ENCODE peak calls at places on chromosomes 3 and 15, in nine cellular contexts. U, L, H, P, Q, Y, O, D and I are unnamed samples.
A peak's percentile ranks its signal among the peaks of the same experiment; 100 is the strongest.

GRCh38 chr3:27451845-27452244 is 32.3 kb downstream of the SLC4A7 start:
- DNase-seq in U (no peak), L (no peak), H (no peak), P (no peak), Q (no peak), Y (peak; percentile 69), O (no peak), D (no peak), I (no peak)

GRCh38 chr3:9903238-9903624 is 583 bp downstream of the IL17RE start:
- DNase-seq in U (no peak), L (peak; percentile 37), H (no peak), P (no peak), Q (no peak), Y (peak; percentile 14), O (no peak), D (no peak), I (no peak)

GRCh38 chr15:52124270-52124878 is 11.8 kb upstream of the BCL2L10 start:
- DNase-seq in U (peak; percentile 60), L (peak; percentile 30), H (no peak), P (no peak), Q (no peak), Y (peak; percentile 63), O (no peak), D (no peak), I (no peak)

GRCh38 chr15:40320931-40321371 is 2.5 kb upstream of the INAFM2 start:
- DNase-seq in U (peak; percentile 74), L (peak; percentile 92), H (peak; percentile 57), P (no peak), Q (peak; percentile 79), Y (peak; percentile 74), O (peak; percentile 78), D (peak; percentile 57), I (peak; percentile 62)

GRCh38 chr3:116445291-116445841 is at the start of gene LSAMP:
- DNase-seq in U (peak; percentile 16), L (peak; percentile 52), H (no peak), P (no peak), Q (peak; percentile 82), Y (peak; percentile 7), O (peak; percentile 76), D (peak; percentile 66), I (no peak)

GRCh38 chr3:123559040-123559861 is 25.6 kb downstream of the HACD2 start:
- DNase-seq in U (peak; percentile 75), L (peak; percentile 84), H (peak; percentile 40), P (peak; percentile 26), Q (peak; percentile 58), Y (peak; percentile 67), O (peak; percentile 54), D (peak; percentile 41), I (peak; percentile 33)

GRCh38 chr15:29090617-29091466 is 178.8 kb downstream of the NSMCE3 start:
- DNase-seq in U (peak; percentile 37), L (peak; percentile 48), H (peak; percentile 12), P (no peak), Q (peak; percentile 51), Y (peak; percentile 16), O (peak; percentile 79), D (no peak), I (peak; percentile 26)

GRCh38 chr3:52721002-52721741 is 15.3 kb downstream of the SPCS1 start:
- DNase-seq in U (peak; percentile 18), L (no peak), H (no peak), P (no peak), Q (no peak), Y (peak; percentile 82), O (no peak), D (no peak), I (peak; percentile 29)

GRCh38 chr15:61205427-61205826 is 23.7 kb downstream of the RORA start:
- DNase-seq in U (no peak), L (no peak), H (no peak), P (no peak), Q (peak; percentile 59), Y (no peak), O (no peak), D (no peak), I (no peak)

GRCh38 chr3:81674690-81675089 is 86.8 kb downstream of the GBE1 start:
- DNase-seq in U (no peak), L (no peak), H (no peak), P (no peak), Q (no peak), Y (no peak), O (no peak), D (no peak), I (no peak)

GRCh38 chr15:68633181-68634121 is 54.7 kb downstream of the CORO2B start:
- DNase-seq in U (no peak), L (no peak), H (no peak), P (no peak), Q (peak; percentile 45), Y (no peak), O (no peak), D (no peak), I (no peak)

GRCh38 chr15:75043509-75044257 is 20.3 kb downstream of the PPCDC start:
- DNase-seq in U (peak; percentile 100), L (peak; percentile 100), H (no peak), P (peak; percentile 95), Q (peak; percentile 78), Y (peak; percentile 100), O (no peak), D (peak; percentile 49), I (no peak)

GRCh38 chr3:106403746-106404145 is 534.9 kb upstream of the CBLB start:
- DNase-seq in U (no peak), L (no peak), H (no peak), P (no peak), Q (no peak), Y (no peak), O (no peak), D (no peak), I (no peak)

GRCh38 chr3:10561942-10562565 is 56.7 kb upstream of the ATP2B2 start:
- DNase-seq in U (no peak), L (no peak), H (no peak), P (no peak), Q (no peak), Y (no peak), O (no peak), D (no peak), I (no peak)

GRCh38 chr3:182092662-182093262 is 381.0 kb downstream of the SOX2 start:
- DNase-seq in U (no peak), L (no peak), H (no peak), P (no peak), Q (no peak), Y (no peak), O (no peak), D (peak; percentile 15), I (no peak)

GRCh38 chr3:178736300-178736699 is 200.1 kb downstream of the KCNMB2 start:
- DNase-seq in U (no peak), L (no peak), H (no peak), P (no peak), Q (peak; percentile 10), Y (no peak), O (no peak), D (no peak), I (no peak)

GRCh38 chr3:52570076-52570475 is 33.7 kb downstream of the UQCC5 start:
- DNase-seq in U (peak; percentile 6), L (peak; percentile 46), H (no peak), P (no peak), Q (no peak), Y (peak; percentile 46), O (no peak), D (no peak), I (no peak)

GRCh38 chr3:135499426-135499825 is 466.1 kb upstream of the PPP2R3A start:
- DNase-seq in U (no peak), L (no peak), H (no peak), P (no peak), Q (no peak), Y (no peak), O (no peak), D (no peak), I (no peak)

GRCh38 chr3:88005066-88005465 is 53.7 kb downstream of the CGGBP1 start:
- DNase-seq in U (peak; percentile 63), L (peak; percentile 68), H (peak; percentile 18), P (no peak), Q (peak; percentile 53), Y (peak; percentile 23), O (no peak), D (no peak), I (peak; percentile 22)

GRCh38 chr3:126083511-126083912 is 412 bp downstream of the SLC41A3 start:
- DNase-seq in U (no peak), L (peak; percentile 74), H (no peak), P (peak; percentile 39), Q (peak; percentile 86), Y (peak; percentile 39), O (peak; percentile 88), D (peak; percentile 60), I (peak; percentile 19)

GRCh38 chr3:117763561-117763960 is 1054.0 kb downstream of the TUSC7 start:
- DNase-seq in U (no peak), L (no peak), H (no peak), P (no peak), Q (peak; percentile 22), Y (no peak), O (no peak), D (no peak), I (no peak)

GRCh38 chr15:28876131-28876844 is 9.5 kb upstream of the APBA2 start:
- DNase-seq in U (no peak), L (no peak), H (no peak), P (no peak), Q (no peak), Y (no peak), O (no peak), D (no peak), I (no peak)

GRCh38 chr3:61682671-61683408 is 121.5 kb downstream of the PTPRG start:
- DNase-seq in U (no peak), L (peak; percentile 85), H (peak; percentile 74), P (no peak), Q (no peak), Y (peak; percentile 53), O (no peak), D (no peak), I (no peak)

GRCh38 chr15:96341465-96342142 is 11.1 kb downstream of the NR2F2 start:
- DNase-seq in U (peak; percentile 50), L (no peak), H (no peak), P (no peak), Q (peak; percentile 78), Y (no peak), O (no peak), D (no peak), I (no peak)

GRCh38 chr15:99604865-99605264 is 39.1 kb downstream of the MEF2A start:
- DNase-seq in U (no peak), L (no peak), H (no peak), P (no peak), Q (peak; percentile 42), Y (no peak), O (no peak), D (no peak), I (no peak)

GRCh38 chr3:106217745-106218144 is 348.9 kb upstream of the CBLB start:
- DNase-seq in U (no peak), L (no peak), H (no peak), P (no peak), Q (no peak), Y (no peak), O (no peak), D (no peak), I (no peak)

GRCh38 chr15:68239025-68239424 is 9.5 kb upstream of the CLN6 start:
- DNase-seq in U (no peak), L (no peak), H (no peak), P (no peak), Q (no peak), Y (no peak), O (no peak), D (no peak), I (no peak)

GRCh38 chr15:33101036-33101435 is 93.5 kb downstream of the FMN1 start:
- DNase-seq in U (no peak), L (no peak), H (no peak), P (no peak), Q (no peak), Y (no peak), O (no peak), D (no peak), I (no peak)

GRCh38 chr3:117278424-117279190 is 569.0 kb downstream of the TUSC7 start:
- DNase-seq in U (peak; percentile 1), L (peak; percentile 7), H (peak; percentile 8), P (no peak), Q (peak; percentile 50), Y (no peak), O (peak; percentile 33), D (peak; percentile 78), I (no peak)

GRCh38 chr3:196985954-196986885 is 17.6 kb upstream of the PIGZ start:
- DNase-seq in U (peak; percentile 23), L (peak; percentile 19), H (no peak), P (no peak), Q (no peak), Y (no peak), O (no peak), D (no peak), I (no peak)

GRCh38 chr15:64837502-64837901 is 4.2 kb upstream of the PLEKHO2 start:
- DNase-seq in U (no peak), L (no peak), H (no peak), P (no peak), Q (no peak), Y (no peak), O (no peak), D (no peak), I (peak; percentile 51)